ENCODE peak calls at places on chromosomes 5 and 9, in five cellular contexts. P is Panc1; Y is cardiac muscle cell; Q is CD8-positive, alpha-beta memory T cell; M is lung. G is an unnamed sample.

GRCh38 chr9:79623799-79624721 is 52.3 kb downstream of the TLE4 start:
- DNase-seq in P (no peak), Y (no peak), Q (peak), M (peak), G (peak)

GRCh38 chr9:9746826-9747225 is 866.0 kb downstream of the PTPRD start:
- DNase-seq in P (no peak), Y (no peak), Q (no peak), M (no peak), G (no peak)

GRCh38 chr5:124504081-124504916 is 242.1 kb downstream of the ZNF608 start:
- DNase-seq in P (no peak), Y (no peak), Q (no peak), M (no peak), G (no peak)

GRCh38 chr5:104198156-104198555 is 635.6 kb upstream of the NUDT12 start:
- DNase-seq in P (no peak), Y (no peak), Q (no peak), M (no peak), G (no peak)

GRCh38 chr5:150604010-150604409 is 36.5 kb upstream of the SYNPO start:
- DNase-seq in P (no peak), Y (no peak), Q (no peak), M (no peak), G (peak)

GRCh38 chr5:88732181-88732633 is 150.8 kb downstream of the MEF2C start:
- DNase-seq in P (no peak), Y (no peak), Q (no peak), M (no peak), G (peak)

GRCh38 chr5:31477516-31477915 is 54.4 kb downstream of the DROSHA start:
- DNase-seq in P (no peak), Y (no peak), Q (no peak), M (no peak), G (no peak)

GRCh38 chr5:32202394-32202793 is 28.3 kb upstream of the GOLPH3 start:
- DNase-seq in P (no peak), Y (no peak), Q (no peak), M (no peak), G (no peak)

GRCh38 chr5:73544429-73545402 is 20.7 kb downstream of the ANKRA2 start:
- DNase-seq in P (no peak), Y (no peak), Q (no peak), M (peak), G (peak)

GRCh38 chr5:169548315-169548714 is 35.3 kb upstream of the SPDL1 start:
- DNase-seq in P (peak), Y (peak), Q (no peak), M (no peak), G (no peak)

GRCh38 chr5:78927657-78928282 is 57.3 kb downstream of the ARSB start:
- DNase-seq in P (peak), Y (no peak), Q (no peak), M (no peak), G (no peak)

GRCh38 chr9:107239474-107239873 is 43.6 kb upstream of the RAD23B start:
- DNase-seq in P (no peak), Y (no peak), Q (no peak), M (no peak), G (no peak)

GRCh38 chr5:95794070-95794516 is 28.4 kb downstream of the GLRX start:
- DNase-seq in P (no peak), Y (no peak), Q (no peak), M (no peak), G (no peak)

GRCh38 chr5:153987310-153987709 is 51.4 kb downstream of the FAM114A2 start:
- DNase-seq in P (no peak), Y (no peak), Q (no peak), M (no peak), G (no peak)

GRCh38 chr9:71076096-71076495 is 45.3 kb downstream of the TRPM3 start:
- DNase-seq in P (no peak), Y (no peak), Q (no peak), M (no peak), G (no peak)

GRCh38 chr9:111952559-111952958 is 55.9 kb downstream of the UGCG start:
- DNase-seq in P (no peak), Y (no peak), Q (no peak), M (no peak), G (no peak)

GRCh38 chr9:134231330-134231745 is 67.0 kb upstream of the RNU6ATAC start:
- DNase-seq in P (no peak), Y (no peak), Q (no peak), M (no peak), G (no peak)

GRCh38 chr9:129344623-129345495 is 166.8 kb upstream of the IER5L start:
- DNase-seq in P (no peak), Y (no peak), Q (no peak), M (no peak), G (no peak)

GRCh38 chr5:150703767-150704166 is 2.9 kb upstream of the RBM22 start:
- DNase-seq in P (no peak), Y (no peak), Q (no peak), M (no peak), G (no peak)

GRCh38 chr9:94870793-94871558 is 144.5 kb downstream of the AOPEP start:
- DNase-seq in P (no peak), Y (no peak), Q (peak), M (no peak), G (peak)

GRCh38 chr9:94870465-94870792 is 143.9 kb downstream of the AOPEP start:
- DNase-seq in P (no peak), Y (no peak), Q (no peak), M (no peak), G (no peak)

GRCh38 chr9:94875300-94876063 is 149.0 kb downstream of the AOPEP start:
- DNase-seq in P (no peak), Y (no peak), Q (no peak), M (no peak), G (no peak)

GRCh38 chr9:94872921-94873511 is 146.5 kb downstream of the AOPEP start:
- DNase-seq in P (no peak), Y (no peak), Q (no peak), M (no peak), G (no peak)

DNA sequence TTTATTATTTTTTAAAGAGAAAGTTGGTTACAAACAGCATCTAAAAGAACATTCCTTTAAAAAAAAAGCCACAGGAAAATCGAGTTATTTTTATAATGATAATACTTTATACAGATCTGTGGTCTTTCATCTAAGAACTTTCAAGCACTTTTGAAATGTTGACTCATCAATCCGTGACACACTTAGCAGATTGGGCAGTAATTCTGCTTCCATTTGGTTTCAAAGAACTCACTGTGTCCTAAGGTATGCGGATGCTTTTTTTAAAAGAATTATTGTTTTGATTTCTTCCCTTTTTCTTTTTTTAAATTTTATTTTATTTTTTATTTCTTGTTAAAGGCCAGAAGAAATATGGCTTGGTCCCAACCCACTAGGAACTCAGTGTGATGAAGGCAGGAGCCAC is 147.8 kb downstream of the AOPEP start:
- DNase-seq in P (no peak), Y (no peak), Q (no peak), M (no peak), G (no peak)
- H3K27ac ChIP-seq in P (peak), Y (peak), Q (no peak), M (no peak), G (peak)

DNA sequence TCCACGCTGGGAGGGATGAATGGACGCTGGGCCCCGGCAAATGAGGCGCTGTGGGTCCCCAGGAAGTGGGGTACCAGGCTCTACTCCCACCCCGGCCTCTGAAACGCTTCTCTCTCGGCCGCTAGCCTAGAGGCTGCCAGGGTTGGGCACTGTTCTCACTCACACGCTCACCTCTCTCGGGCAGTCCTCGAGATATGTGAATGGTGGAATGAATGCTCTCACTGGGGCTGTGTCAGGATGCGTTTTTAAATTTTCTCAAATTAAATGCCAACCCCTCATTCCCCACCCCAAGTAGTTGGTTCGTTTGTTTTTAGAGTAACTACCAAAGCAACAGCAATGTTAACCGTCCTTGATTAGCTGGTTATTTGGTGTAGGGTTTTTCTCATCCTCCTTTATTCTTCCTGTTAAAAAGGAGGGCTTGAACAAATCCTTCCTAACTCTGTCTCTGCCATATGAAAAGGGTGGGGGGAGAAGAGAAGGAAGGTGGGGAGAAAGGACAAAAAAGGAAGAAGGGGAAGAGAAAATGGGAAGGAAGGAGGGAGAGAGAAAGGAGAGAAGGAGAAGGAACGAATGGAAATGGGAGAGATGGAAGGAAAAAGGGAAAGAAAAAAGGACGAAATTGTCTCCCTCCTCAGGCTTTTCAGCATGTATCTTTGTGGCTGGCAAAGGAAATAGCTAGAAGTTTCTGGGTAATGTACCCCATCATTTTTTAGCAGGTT is 1.4 kb upstream of the EBF1 start:
- DNase-seq in P (no peak), Y (no peak), Q (no peak), M (no peak), G (no peak)
- H3K4me3 ChIP-seq in P (peak), Y (peak), Q (peak), M (peak), G (peak)

DNA sequence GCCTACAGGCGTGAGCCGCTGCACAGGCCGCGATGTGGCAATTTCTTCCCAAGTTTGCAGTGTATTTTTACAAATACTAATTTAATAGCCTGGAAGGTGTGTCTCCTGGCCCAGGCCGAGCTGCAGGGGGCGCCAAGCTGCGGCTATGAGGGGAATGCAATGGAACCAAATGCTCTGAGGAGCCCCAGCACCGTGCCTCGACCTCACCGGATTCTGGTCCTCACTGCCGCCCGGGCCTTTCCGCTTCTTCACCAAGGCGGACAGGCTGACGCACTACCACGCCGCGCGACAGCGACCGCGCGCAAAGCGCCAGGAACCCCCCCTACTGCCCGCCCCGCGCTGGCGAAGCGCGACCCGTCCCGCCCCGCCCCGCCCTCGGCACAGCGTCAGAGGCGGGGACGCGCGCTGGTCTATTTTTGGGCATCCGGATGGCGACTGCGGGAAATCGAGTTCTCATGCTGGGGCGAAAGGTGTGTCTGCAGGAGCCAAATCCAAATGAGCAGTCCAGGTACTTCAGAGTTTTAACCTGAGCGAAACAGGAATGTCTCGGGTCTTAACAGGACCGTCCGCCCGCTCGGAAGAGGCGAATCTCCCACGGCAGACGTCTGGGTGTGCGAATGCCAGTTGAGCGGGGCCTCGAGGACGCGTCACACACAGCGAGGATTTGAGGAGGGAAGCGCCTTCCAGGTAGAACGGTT is 31.7 kb upstream of the PRXL2C start:
- DNase-seq in P (peak), Y (peak), Q (peak), M (peak), G (peak)
- H3K27ac ChIP-seq in P (peak), Y (peak), Q (no peak), M (peak), G (peak)

DNA sequence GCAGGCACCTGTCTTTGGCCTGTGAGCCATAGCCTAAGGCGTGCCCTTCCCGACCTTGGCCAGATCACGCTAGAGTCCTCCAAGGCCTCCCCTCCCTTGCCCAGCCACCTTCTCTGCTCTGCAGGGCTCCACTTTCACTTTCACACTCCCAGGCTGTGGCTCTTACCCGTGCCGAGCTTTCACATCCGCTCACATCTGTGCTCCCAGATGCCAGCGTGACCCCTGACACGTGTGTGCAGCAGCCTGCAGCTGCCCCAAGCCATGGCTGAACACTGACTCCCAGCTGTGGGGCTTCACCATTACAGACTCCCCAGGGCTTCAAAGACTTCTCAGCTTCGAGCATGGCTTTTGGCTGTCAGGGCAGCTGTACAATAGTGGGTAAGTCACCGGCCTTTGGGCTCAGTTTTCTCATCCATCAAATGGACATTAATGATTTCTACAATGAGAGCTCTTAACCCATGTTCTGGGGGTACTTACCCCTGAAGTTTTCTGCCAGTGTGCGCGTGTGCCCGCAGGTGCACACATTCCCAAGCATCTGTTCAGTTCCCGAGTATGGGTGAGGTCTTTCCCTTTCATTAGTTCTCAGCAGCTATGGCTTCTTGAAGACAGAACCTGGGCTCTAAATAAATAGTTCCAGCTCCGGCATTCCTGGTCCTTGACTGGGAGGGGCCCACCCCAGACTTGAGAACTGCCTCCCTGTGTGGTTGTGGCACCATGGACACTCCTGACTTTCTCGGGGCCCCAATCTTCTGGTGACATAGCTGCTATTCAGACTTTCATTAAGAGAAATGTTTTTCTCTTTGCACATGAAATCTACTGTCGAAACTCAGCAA is 118.6 kb downstream of the RGS3 start:
- DNase-seq in P (no peak), Y (no peak), Q (peak), M (peak), G (peak)
- H3K4me3 ChIP-seq in P (peak), Y (no peak), Q (peak), M (no peak), G (peak)

DNA sequence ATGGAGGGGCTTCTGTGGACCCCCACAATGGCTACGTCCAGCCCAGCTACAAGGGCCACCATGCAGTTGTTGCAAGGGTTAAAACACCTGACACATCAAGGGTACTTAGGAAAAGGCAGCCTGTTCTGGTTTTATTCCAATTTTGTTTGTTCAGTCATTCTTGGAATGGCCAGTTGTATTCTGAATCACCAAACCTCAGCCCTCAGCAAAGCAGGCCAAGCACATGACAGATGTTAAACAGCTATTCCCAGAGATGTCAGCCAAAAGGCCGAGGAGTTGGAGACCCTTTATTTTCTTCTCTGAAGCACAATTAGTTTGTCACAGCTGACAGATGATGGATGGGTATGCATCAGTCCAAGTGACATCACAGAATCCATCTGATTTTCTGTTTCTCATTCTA is 124.0 kb downstream of the ASTN2 start:
- DNase-seq in P (no peak), Y (no peak), Q (no peak), M (no peak), G (no peak)
- H3K27ac ChIP-seq in P (no peak), Y (no peak), Q (no peak), M (no peak), G (no peak)

GRCh38 chr9:126668058-126668457 is 54.3 kb downstream of the LMX1B start:
- DNase-seq in P (no peak), Y (no peak), Q (no peak), M (no peak), G (no peak)

GRCh38 chr9:126665696-126666035 is 51.9 kb downstream of the LMX1B start:
- DNase-seq in P (no peak), Y (no peak), Q (no peak), M (no peak), G (no peak)

GRCh38 chr9:126664893-126665695 is 51.4 kb downstream of the LMX1B start:
- DNase-seq in P (no peak), Y (peak), Q (no peak), M (no peak), G (no peak)

GRCh38 chr9:126667190-126668055 is 53.7 kb downstream of the LMX1B start:
- DNase-seq in P (no peak), Y (no peak), Q (no peak), M (no peak), G (no peak)

DNA sequence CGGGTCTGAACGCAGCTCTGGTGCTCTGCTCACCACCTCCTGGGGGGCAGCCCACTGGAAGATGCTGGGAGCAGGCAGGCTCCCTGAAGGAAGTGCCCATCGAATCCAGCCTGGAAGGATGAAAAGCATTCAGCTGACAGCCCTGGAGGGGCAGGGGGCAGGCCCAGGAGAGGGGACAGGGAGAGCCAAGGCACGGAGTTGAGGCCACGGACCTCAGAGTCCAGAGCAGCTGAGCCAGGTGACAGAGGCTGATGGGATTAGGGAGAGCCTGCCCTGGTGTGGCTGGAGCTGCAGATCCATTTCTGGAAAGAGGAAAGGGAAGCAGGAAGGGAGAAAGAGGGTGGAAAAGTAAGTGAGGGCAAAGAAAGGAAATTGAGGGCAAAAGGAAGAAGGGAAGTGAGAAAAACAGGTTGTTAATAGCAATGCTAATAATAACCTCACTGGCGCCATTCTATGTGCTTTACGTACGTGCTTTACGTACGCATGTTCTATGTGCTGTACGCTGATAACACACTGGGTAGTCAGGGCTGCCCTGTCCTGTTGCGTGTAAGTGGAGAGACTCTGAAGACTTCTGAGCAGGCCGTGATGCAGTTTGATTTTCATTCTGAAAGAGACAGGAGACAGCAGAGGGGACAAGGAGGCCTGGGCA is 52.6 kb downstream of the LMX1B start:
- DNase-seq in P (no peak), Y (no peak), Q (no peak), M (no peak), G (no peak)
- H3K4me3 ChIP-seq in P (no peak), Y (no peak), Q (no peak), M (no peak), G (no peak)

G was measured in left ventricle myocardium inferior.